ENCODE peak calls at places on chromosomes 13 and 19, in seven cellular contexts. I, H, X, W, N, R and Y are unnamed samples.

GRCh38 chr19:50725218-50725931 is 2.2 kb downstream of the CLEC11A start:
- DNase-seq in I (no peak), H (no peak), X (no peak), W (no peak), N (no peak), R (no peak), Y (no peak)

GRCh38 chr13:98476538-98476966 is 100.4 kb downstream of the STK24 start:
- DNase-seq in I (no peak), H (no peak), X (no peak), W (peak), N (peak), R (peak), Y (no peak)

GRCh38 chr13:110627761-110628476 is 12.6 kb downstream of the NAXD start:
- DNase-seq in I (no peak), H (no peak), X (no peak), W (no peak), N (no peak), R (no peak), Y (no peak)

GRCh38 chr19:27752530-27753184 is 1460.3 kb downstream of the UQCRFS1 start:
- DNase-seq in I (no peak), H (no peak), X (no peak), W (no peak), N (peak), R (no peak), Y (no peak)

GRCh38 chr19:11674067-11674492 is 64.7 kb downstream of the ZNF823 start:
- DNase-seq in I (no peak), H (no peak), X (no peak), W (no peak), N (no peak), R (no peak), Y (no peak)

GRCh38 chr13:27783111-27783510 is 9.2 kb upstream of the GSX1 start:
- DNase-seq in I (no peak), H (no peak), X (no peak), W (no peak), N (no peak), R (peak), Y (no peak)

GRCh38 chr19:55080121-55080914 is 4.6 kb downstream of the EPS8L1 start:
- DNase-seq in I (peak), H (peak), X (peak), W (no peak), N (no peak), R (peak), Y (peak)

GRCh38 chr13:24135674-24136300 is 24.7 kb upstream of the SPATA13 start:
- DNase-seq in I (no peak), H (no peak), X (no peak), W (no peak), N (no peak), R (no peak), Y (no peak)

GRCh38 chr19:6056801-6057650 is 53.3 kb downstream of the RFX2 start:
- DNase-seq in I (peak), H (peak), X (peak), W (peak), N (peak), R (peak), Y (peak)

GRCh38 chr13:93039131-93039530 is 187.5 kb upstream of the GPC6 start:
- DNase-seq in I (no peak), H (no peak), X (no peak), W (no peak), N (no peak), R (no peak), Y (no peak)

GRCh38 chr13:90015565-90016507 is 1331.7 kb upstream of the MIR17HG start:
- DNase-seq in I (no peak), H (no peak), X (no peak), W (no peak), N (no peak), R (no peak), Y (no peak)

GRCh38 chr13:51360489-51360888 is 21.0 kb downstream of the SERPINE3 start:
- DNase-seq in I (no peak), H (no peak), X (no peak), W (no peak), N (no peak), R (no peak), Y (no peak)

GRCh38 chr19:29690842-29691241 is 24.2 kb downstream of the C19orf12 start:
- DNase-seq in I (no peak), H (peak), X (no peak), W (no peak), N (no peak), R (no peak), Y (no peak)

GRCh38 chr13:43006893-43007631 is 15.0 kb upstream of the EPSTI1 start:
- DNase-seq in I (no peak), H (no peak), X (no peak), W (no peak), N (no peak), R (no peak), Y (no peak)